ENCODE peak calls at places on chromosomes 16 and 17, in six cellular contexts. G is thoracic aorta, Q is myocyte, Z is body of pancreas, I is NCI-H1105, S is endodermal cell. W is an unnamed sample.

GRCh38 chr17:15660077-15660476 is 24.0 kb downstream of the TRIM16 start:
- DNase-seq in I (no peak), G (no peak), Q (no peak), Z (no peak), S (peak), W (no peak)

GRCh38 chr16:998211-998610 is 16.6 kb downstream of the SOX8 start:
- DNase-seq in Q (no peak), S (no peak), I (no peak), G (no peak), Z (no peak), W (no peak)

GRCh38 chr16:17511340-17511739 is 40.6 kb upstream of the XYLT1 start:
- DNase-seq in Q (no peak), I (no peak), S (no peak), Z (no peak), G (no peak), W (no peak)

GRCh38 chr16:813204-813915 is 12.8 kb upstream of the GNG13 start:
- DNase-seq in Q (peak), I (no peak), Z (peak), S (peak), G (no peak), W (no peak)

GRCh38 chr17:66663041-66663494 is 171.8 kb upstream of the CACNG5 start:
- DNase-seq in I (no peak), Z (no peak), G (no peak), S (no peak), Q (no peak), W (no peak)

GRCh38 chr17:60231691-60232090 is 81.9 kb downstream of the CA4 start:
- DNase-seq in Q (peak), S (no peak), G (no peak), I (no peak), Z (no peak), W (no peak)

GRCh38 chr16:84519855-84520254 is 15.4 kb upstream of the MEAK7 start:
- DNase-seq in Z (no peak), Q (no peak), S (no peak), I (no peak), G (no peak), W (no peak)

GRCh38 chr17:33375086-33375485 is 82.0 kb upstream of the ASIC2 start:
- DNase-seq in Q (no peak), G (no peak), Z (no peak), S (peak), I (no peak), W (no peak)

GRCh38 chr17:10156579-10157488 is 41.6 kb downstream of the GAS7 start:
- DNase-seq in Q (no peak), G (no peak), S (peak), Z (no peak), I (no peak), W (peak)

GRCh38 chr17:9144502-9145233 is 123.4 kb downstream of the NTN1 start:
- DNase-seq in Q (no peak), Z (no peak), I (no peak), G (no peak), S (peak), W (no peak)

GRCh38 chr16:11370084-11370931 is 25.0 kb downstream of the RMI2 start:
- DNase-seq in G (no peak), S (no peak), Q (no peak), Z (no peak), I (no peak), W (peak)

GRCh38 chr17:5531019-5531418 is 44.7 kb downstream of the MIS12 start:
- DNase-seq in Q (no peak), S (no peak), G (no peak), Z (no peak), I (no peak), W (no peak)

GRCh38 chr16:29708917-29709600 is 30.1 kb downstream of the QPRT start:
- DNase-seq in Z (no peak), G (no peak), Q (no peak), I (no peak), S (peak), W (no peak)

GRCh38 chr16:58651965-58652348 is 22.3 kb upstream of the CNOT1 start:
- DNase-seq in Z (no peak), Q (no peak), I (no peak), S (no peak), G (no peak), W (no peak)

GRCh38 chr17:73091770-73092517 is 544 bp downstream of the SLC39A11 start:
- DNase-seq in Q (peak), I (no peak), S (peak), G (no peak), Z (peak), W (peak)

GRCh38 chr16:89575247-89576172 is at the start of gene CPNE7:
- DNase-seq in Z (no peak), G (no peak), S (peak), Q (no peak), I (no peak), W (peak)

GRCh38 chr17:77649717-77650211 is 308.7 kb upstream of the TNRC6C start:
- DNase-seq in Z (no peak), I (no peak), Q (peak), G (no peak), S (peak), W (no peak)

GRCh38 chr17:76529643-76530488 is 7.6 kb downstream of the CYGB start:
- DNase-seq in Q (peak), S (peak), I (no peak), Z (peak), G (peak), W (no peak)

GRCh38 chr17:18980682-18981384 is 23.7 kb downstream of the FAM83G start:
- DNase-seq in I (no peak), S (peak), Q (no peak), Z (no peak), G (no peak), W (no peak)

GRCh38 chr16:19850131-19850817 is 34.4 kb downstream of the GPRC5B start:
- DNase-seq in Z (no peak), G (no peak), Q (no peak), S (no peak), I (no peak), W (no peak)

GRCh38 chr17:45299311-45299710 is 17.5 kb downstream of the MAP3K14 start:
- DNase-seq in Z (no peak), Q (peak), G (no peak), I (no peak), S (no peak), W (no peak)

GRCh38 chr17:63647065-63647725 is 25.0 kb downstream of the MAP3K3 start:
- DNase-seq in Q (peak), S (peak), I (no peak), G (no peak), Z (no peak), W (no peak)

GRCh38 chr17:35799942-35800341 is 4.5 kb upstream of the MMP28 start:
- DNase-seq in G (no peak), S (no peak), Z (peak), I (peak), Q (peak), W (no peak)